ENCODE peak calls at places on chromosomes 16 and 17, in eight cellular contexts. M is neural crest cell; P is iris pigment epithelial cell; U is thoracic aorta; E is putamen; O is GDM1; Y is body of pancreas; B is CD8-positive, alpha-beta memory T cell. Z is an unnamed sample.

GRCh38 chr17:56754523-56755208 is 79.1 kb downstream of the C17orf67 start:
- DNase-seq in P (peak), Y (no peak), M (no peak), B (no peak), E (no peak), U (no peak), O (peak), Z (no peak)

GRCh38 chr17:7080445-7081041 is 492 bp upstream of the CLEC10A start:
- DNase-seq in O (no peak), E (no peak), U (no peak), P (no peak), B (no peak), Y (peak), M (no peak), Z (peak)

GRCh38 chr17:63546308-63547082 is 3.8 kb upstream of the DCAF7 start:
- DNase-seq in O (no peak), U (no peak), B (no peak), Y (no peak), M (no peak), E (peak), P (no peak), Z (no peak)

GRCh38 chr17:7997186-7997585 is 5.2 kb upstream of the GUCY2D start:
- DNase-seq in P (peak), M (no peak), O (no peak), E (no peak), U (no peak), Y (peak), B (no peak), Z (no peak)

GRCh38 chr16:85385463-85386331 is 227.4 kb upstream of the GSE1 start:
- DNase-seq in Y (no peak), P (no peak), M (no peak), B (no peak), O (no peak), U (no peak), E (no peak), Z (no peak)

GRCh38 chr17:1571362-1571746 is 8.8 kb upstream of the PITPNA start:
- DNase-seq in M (no peak), Y (no peak), E (no peak), B (no peak), P (no peak), O (no peak), U (no peak), Z (no peak)

GRCh38 chr16:20763461-20764232 is at the start of gene ACSM3:
- DNase-seq in E (no peak), P (peak), O (no peak), Y (peak), M (no peak), B (peak), U (no peak), Z (peak)

GRCh38 chr16:56643080-56643778 is 4.8 kb downstream of the MT1A start:
- DNase-seq in B (peak), U (peak), O (no peak), P (peak), E (no peak), Y (peak), M (no peak), Z (peak)

GRCh38 chr16:73737637-73738036 is 559.0 kb upstream of the PSMD7 start:
- DNase-seq in U (no peak), Y (no peak), P (no peak), E (peak), O (no peak), B (no peak), M (no peak), Z (no peak)

GRCh38 chr16:8848939-8849391 is 19.8 kb downstream of the CARHSP1 start:
- DNase-seq in P (peak), E (no peak), B (no peak), Y (no peak), M (no peak), O (no peak), U (no peak), Z (no peak)

GRCh38 chr17:2357237-2357636 is 19.9 kb downstream of the SGSM2 start:
- DNase-seq in U (no peak), Y (no peak), M (no peak), O (no peak), B (no peak), E (no peak), P (no peak), Z (no peak)

GRCh38 chr16:1745181-1745899 is 26.0 kb downstream of the NME3 start:
- DNase-seq in U (no peak), B (no peak), P (peak), M (no peak), E (no peak), Y (no peak), O (no peak), Z (no peak)

GRCh38 chr17:74271902-74272563 is 2.0 kb upstream of the DNAI2 start:
- DNase-seq in U (no peak), B (no peak), E (peak), Y (no peak), P (no peak), O (no peak), M (no peak), Z (peak)

GRCh38 chr17:55062921-55063320 is 94.4 kb downstream of the STXBP4 start:
- DNase-seq in E (no peak), M (no peak), U (no peak), P (peak), B (no peak), Y (no peak), O (no peak), Z (no peak)

GRCh38 chr17:64097196-64097936 is 32.6 kb downstream of the ERN1 start:
- DNase-seq in M (no peak), O (no peak), P (peak), Y (no peak), B (no peak), U (no peak), E (no peak), Z (no peak)

GRCh38 chr17:7842950-7843535 is 9.0 kb downstream of the KDM6B start:
- DNase-seq in M (no peak), O (peak), Y (peak), B (no peak), U (no peak), E (peak), P (peak), Z (peak)

GRCh38 chr16:67393111-67393789 is at the start of gene TPPP3:
- DNase-seq in B (peak), U (peak), P (peak), Y (peak), O (no peak), M (peak), E (peak), Z (peak)

GRCh38 chr17:20121359-20122235 is 112.4 kb downstream of the SPECC1 start:
- DNase-seq in U (peak), P (peak), O (peak), B (peak), M (peak), E (peak), Y (peak), Z (peak)

GRCh38 chr16:10530685-10531084 is 49.7 kb downstream of the EMP2 start:
- DNase-seq in P (no peak), E (no peak), M (no peak), Y (no peak), U (no peak), B (no peak), O (no peak), Z (no peak)

GRCh38 chr17:42979511-42980273 is at the start of gene PTGES3L:
- DNase-seq in B (no peak), O (peak), Y (peak), U (peak), M (no peak), P (peak), E (peak), Z (no peak)

GRCh38 chr17:81082177-81083073 is 47.5 kb downstream of the BAIAP2 start:
- DNase-seq in O (no peak), M (no peak), E (no peak), P (no peak), B (no peak), U (no peak), Y (peak), Z (peak)

GRCh38 chr17:5097101-5097834 is 14.4 kb downstream of the ZNF232 start:
- DNase-seq in Y (peak), P (no peak), M (peak), U (no peak), B (peak), O (no peak), E (no peak), Z (no peak)